ENCODE peak calls at places on chromosome 16, in ten cellular contexts. V is suprapubic skin; W is HCT116; J is tibial artery; P is naive thymus-derived CD4-positive, alpha-beta T cell; G is A549; L is thoracic aorta; M is tibial nerve; E is cardiac muscle cell; D is stomach. U is an unnamed sample.
A peak's percentile ranks its signal among the peaks of the same experiment; 100 is the strongest.

GRCh38 chr16:80556481-80556880 is 15.7 kb downstream of the DYNLRB2 start:
- DNase-seq in M (no peak), D (no peak), L (no peak), P (no peak), J (no peak), W (no peak), V (no peak), E (no peak), G (no peak), U (no peak)

GRCh38 chr16:84455031-84455430 is 49.4 kb downstream of the MEAK7 start:
- DNase-seq in E (no peak), D (no peak), L (no peak), J (no peak), P (no peak), M (no peak), G (no peak), V (peak; percentile 69), W (no peak), U (no peak)

GRCh38 chr16:19410435-19411153 is 7.1 kb upstream of the TMC5 start:
- DNase-seq in L (no peak), E (peak; percentile 64), G (peak; percentile 70), V (no peak), M (no peak), J (peak; percentile 24), P (no peak), D (peak; percentile 75), W (no peak), U (peak; percentile 28)

GRCh38 chr16:31700530-31701388 is 172.8 kb upstream of the ZNF267 start:
- DNase-seq in W (no peak), M (peak; percentile 75), E (peak; percentile 90), G (peak; percentile 79), V (no peak), L (no peak), P (peak; percentile 80), D (peak; percentile 92), J (no peak), U (peak; percentile 96)

GRCh38 chr16:12459401-12459791 is 344.3 kb downstream of the CPPED1 start:
- DNase-seq in M (no peak), E (no peak), P (no peak), V (no peak), D (peak; percentile 28), W (no peak), L (peak; percentile 4), G (no peak), J (peak; percentile 60), U (peak; percentile 30)

GRCh38 chr16:18788828-18789514 is 1.2 kb downstream of the RPS15A start:
- DNase-seq in W (no peak), D (no peak), E (no peak), M (no peak), P (no peak), G (no peak), J (no peak), L (no peak), V (no peak), U (no peak)

GRCh38 chr16:74580828-74581227 is 26.1 kb downstream of the GLG1 start:
- DNase-seq in D (no peak), W (no peak), M (no peak), E (no peak), G (no peak), P (no peak), J (no peak), L (no peak), V (no peak), U (no peak)

GRCh38 chr16:88526906-88527185 is 43.4 kb upstream of the ZC3H18 start:
- DNase-seq in L (no peak), W (no peak), E (no peak), D (no peak), G (no peak), J (no peak), M (no peak), V (no peak), P (no peak), U (no peak)

GRCh38 chr16:76535-77272 is 1.3 kb upstream of the MPG start:
- DNase-seq in V (no peak), M (peak; percentile 73), E (no peak), D (peak; percentile 66), P (no peak), G (no peak), L (peak; percentile 74), W (no peak), J (peak; percentile 88), U (peak; percentile 60)

GRCh38 chr16:81532491-81533174 is 88.0 kb downstream of the CMIP start:
- DNase-seq in E (no peak), J (no peak), L (no peak), D (no peak), P (no peak), V (no peak), M (no peak), W (no peak), G (peak; percentile 83), U (no peak)

GRCh38 chr16:30723725-30724355 is 24.4 kb upstream of the PHKG2 start:
- DNase-seq in J (no peak), P (no peak), G (no peak), V (no peak), E (no peak), W (no peak), M (no peak), D (no peak), L (no peak), U (no peak)

GRCh38 chr16:285146-286055 is 2.4 kb downstream of the PDIA2 start:
- DNase-seq in E (no peak), J (no peak), P (no peak), D (no peak), G (no peak), L (no peak), M (no peak), W (no peak), V (no peak), U (no peak)

GRCh38 chr16:49889725-49890397 is 33.9 kb upstream of the ZNF423 start:
- DNase-seq in P (no peak), W (peak; percentile 38), D (no peak), G (no peak), V (no peak), E (no peak), M (no peak), L (no peak), J (no peak), U (no peak)

GRCh38 chr16:66551362-66551761 is 1.0 kb upstream of the CKLF start:
- DNase-seq in M (no peak), V (no peak), G (peak; percentile 74), L (no peak), J (no peak), P (peak; percentile 62), W (peak; percentile 36), D (no peak), E (peak; percentile 27), U (no peak)

GRCh38 chr16:35746281-35746962 is 2287.0 kb downstream of the TP53TG3F start:
- DNase-seq in J (no peak), M (no peak), D (no peak), G (no peak), P (no peak), L (no peak), W (no peak), V (peak; percentile 74), E (no peak), U (no peak)
- H3K9me3 ChIP-seq in J (peaks cover 37% of the 10 kb centered on the region), M (no peaks in the 10 kb centered on the region), D (peaks cover 94% of the 10 kb centered on the region), G (no peaks in the 10 kb centered on the region), P (peaks cover 79% of the 10 kb centered on the region), L (no peaks in the 10 kb centered on the region), W (no peaks in the 10 kb centered on the region), V (peaks cover 12% of the 10 kb centered on the region), E (no peaks in the 10 kb centered on the region), U (no peaks in the 10 kb centered on the region)

GRCh38 chr16:24984101-24984500 is 31.1 kb downstream of the ARHGAP17 start:
- DNase-seq in W (no peak), P (no peak), D (no peak), J (no peak), G (no peak), M (no peak), E (no peak), V (no peak), L (no peak), U (no peak)

GRCh38 chr16:24988137-24988535 is 27.0 kb downstream of the ARHGAP17 start:
- DNase-seq in W (no peak), E (no peak), G (no peak), M (no peak), P (no peak), J (no peak), D (no peak), V (no peak), L (no peak), U (no peak)

GRCh38 chr16:24988593-24989338 is 26.4 kb downstream of the ARHGAP17 start:
- DNase-seq in E (peak; percentile 21), G (peak; percentile 49), D (peak; percentile 40), M (no peak), J (peak; percentile 35), W (peak; percentile 6), P (no peak), L (no peak), V (no peak), U (peak; percentile 83)

GRCh38 chr16:24984903-24985675 is 30.1 kb downstream of the ARHGAP17 start:
- DNase-seq in V (no peak), P (no peak), W (no peak), D (no peak), M (no peak), G (no peak), J (no peak), L (no peak), E (no peak), U (no peak)

DNA sequence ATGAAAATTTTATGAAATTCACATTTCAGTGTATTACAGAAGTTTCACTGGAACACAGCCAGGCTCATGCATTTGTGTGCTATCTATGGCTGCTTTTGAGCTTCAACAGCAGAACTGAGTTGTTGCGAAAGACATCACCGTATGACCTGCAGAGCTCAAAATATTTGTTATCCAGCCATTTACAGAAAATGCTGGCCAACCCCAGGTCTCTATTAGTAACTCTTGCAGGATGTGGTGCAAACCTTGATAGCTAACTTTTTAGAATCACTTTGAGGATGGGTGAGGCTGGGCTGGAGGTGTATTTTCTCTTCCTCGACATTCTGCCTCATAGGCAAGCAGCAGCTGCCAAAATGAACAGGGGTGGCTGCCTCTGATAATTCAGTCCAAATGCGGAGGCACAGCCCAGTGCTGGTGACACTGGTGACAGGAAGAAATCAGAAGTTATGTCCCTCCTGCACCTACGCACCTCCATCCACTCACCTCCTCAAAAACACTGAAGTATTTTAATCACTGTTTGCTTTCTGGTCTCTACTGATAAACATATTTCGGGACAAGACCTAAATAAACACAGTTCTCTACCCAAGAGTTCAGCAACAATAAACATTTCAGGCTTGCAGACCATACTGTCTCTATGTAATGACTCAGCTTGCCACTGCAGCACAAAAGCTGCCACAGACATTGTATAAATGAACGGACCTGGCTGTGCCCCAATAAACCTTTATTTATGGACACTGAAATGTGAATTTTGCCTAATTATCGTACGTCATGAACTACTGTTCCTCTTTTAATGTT is 28.5 kb downstream of the ARHGAP17 start:
- DNase-seq in G (peak; percentile 66), M (no peak), D (no peak), E (peak; percentile 6), P (no peak), L (no peak), V (no peak), W (no peak), J (peak; percentile 55), U (peak; percentile 43)
- H3K4me3 ChIP-seq in G (peak overlapping the region; percentile 14), M (no peak overlapping the region), D (no peak overlapping the region), E (no peak overlapping the region), P (no peak overlapping the region), L (peak overlapping the region; percentile 27), V (no peak overlapping the region), W (no peak overlapping the region), J (no peak overlapping the region), U (no peak overlapping the region)

GRCh38 chr16:35386619-35387018 is 1927.2 kb downstream of the TP53TG3F start:
- DNase-seq in E (no peak), L (no peak), D (no peak), P (no peak), G (no peak), J (no peak), W (no peak), M (no peak), V (no peak), U (no peak)
- H3K9me3 ChIP-seq in E (no peaks in the 10 kb centered on the region), L (no peaks in the 10 kb centered on the region), D (peaks cover 15% of the 10 kb centered on the region), P (peaks cover 10% of the 10 kb centered on the region), G (no peaks in the 10 kb centered on the region), J (no peaks in the 10 kb centered on the region), W (no peaks in the 10 kb centered on the region), M (no peaks in the 10 kb centered on the region), V (no peaks in the 10 kb centered on the region), U (no peaks in the 10 kb centered on the region)

GRCh38 chr16:2511996-2512919 is 1.5 kb upstream of the ATP6V0C start:
- DNase-seq in D (no peak), G (no peak), L (no peak), M (no peak), V (no peak), J (no peak), P (no peak), W (no peak), E (no peak), U (no peak)
- H3K4me3 ChIP-seq in D (no peak overlapping the region), G (no peak overlapping the region), L (no peak overlapping the region), M (no peak overlapping the region), V (no peak overlapping the region), J (no peak overlapping the region), P (no peak overlapping the region), W (no peak overlapping the region), E (peak overlapping the region; percentile 86), U (peak overlapping the region; percentile 98)